ENCODE peak calls at places on chromosomes 13 and 19, in nine cellular contexts. O is lower leg skin, S is foreskin fibroblast, K is ovary, V is choroid plexus epithelial cell, T is left lung, H is right lobe of liver, Z is PC-3, G is breast epithelium. B is an unnamed sample.

GRCh38 chr13:36108342-36108741 is 22.8 kb downstream of the DCLK1 start:
- DNase-seq in V (no peak), H (no peak), S (no peak), G (no peak), O (no peak), T (no peak), K (no peak), Z (no peak), B (no peak)

GRCh38 chr13:59424661-59425060 is 739.1 kb downstream of the DIAPH3 start:
- DNase-seq in V (peak; percentile 71), H (no peak), O (no peak), T (no peak), G (no peak), K (no peak), Z (peak; percentile 40), S (no peak), B (no peak)

GRCh38 chr13:110390572-110390971 is 83.5 kb downstream of the COL4A2 start:
- DNase-seq in H (no peak), V (peak; percentile 90), S (peak; percentile 73), G (no peak), T (no peak), Z (peak; percentile 89), K (no peak), O (no peak), B (no peak)

GRCh38 chr19:28221736-28222135 is 991.2 kb downstream of the UQCRFS1 start:
- DNase-seq in V (no peak), G (no peak), Z (no peak), H (no peak), T (no peak), O (no peak), K (no peak), S (no peak), B (peak; percentile 48)

GRCh38 chr19:38234615-38235014 is 10.6 kb upstream of the DPF1 start:
- DNase-seq in G (no peak), S (no peak), K (no peak), Z (peak; percentile 30), O (no peak), H (no peak), T (no peak), V (no peak), B (no peak)

GRCh38 chr13:55403887-55404487 is 1736.7 kb upstream of the PRR20A start:
- DNase-seq in V (no peak), H (no peak), G (no peak), K (no peak), T (no peak), Z (no peak), O (no peak), S (no peak), B (no peak)

GRCh38 chr13:67223024-67223423 is 7.1 kb downstream of the PCDH9 start:
- DNase-seq in G (no peak), Z (peak; percentile 6), K (no peak), H (no peak), O (no peak), S (peak; percentile 28), V (peak; percentile 66), T (no peak), B (no peak)

GRCh38 chr13:76512676-76513277 is 373.4 kb downstream of the KCTD12 start:
- DNase-seq in V (peak; percentile 98), T (no peak), G (no peak), H (no peak), K (no peak), Z (peak; percentile 87), S (peak; percentile 91), O (no peak), B (peak; percentile 90)

GRCh38 chr13:113800576-113800926 is 41.5 kb downstream of the TMEM255B start:
- DNase-seq in G (no peak), Z (no peak), V (no peak), S (no peak), H (no peak), O (no peak), T (peak; percentile 29), K (peak; percentile 16), B (no peak)

GRCh38 chr19:35436477-35437141 is 11.4 kb upstream of the FFAR2 start:
- DNase-seq in S (peak; percentile 14), V (peak; percentile 40), H (no peak), T (peak; percentile 38), G (no peak), Z (peak; percentile 47), K (peak; percentile 46), O (peak; percentile 43), B (no peak)

GRCh38 chr13:42477588-42478190 is 96.3 kb upstream of the TNFSF11 start:
- DNase-seq in K (no peak), Z (no peak), V (peak; percentile 86), G (no peak), T (no peak), H (no peak), O (no peak), S (no peak), B (peak; percentile 24)

GRCh38 chr19:28472843-28473242 is 740.1 kb downstream of the UQCRFS1 start:
- DNase-seq in S (no peak), G (no peak), O (peak; percentile 18), T (peak; percentile 69), V (peak; percentile 32), Z (no peak), K (no peak), H (no peak), B (no peak)

DNA sequence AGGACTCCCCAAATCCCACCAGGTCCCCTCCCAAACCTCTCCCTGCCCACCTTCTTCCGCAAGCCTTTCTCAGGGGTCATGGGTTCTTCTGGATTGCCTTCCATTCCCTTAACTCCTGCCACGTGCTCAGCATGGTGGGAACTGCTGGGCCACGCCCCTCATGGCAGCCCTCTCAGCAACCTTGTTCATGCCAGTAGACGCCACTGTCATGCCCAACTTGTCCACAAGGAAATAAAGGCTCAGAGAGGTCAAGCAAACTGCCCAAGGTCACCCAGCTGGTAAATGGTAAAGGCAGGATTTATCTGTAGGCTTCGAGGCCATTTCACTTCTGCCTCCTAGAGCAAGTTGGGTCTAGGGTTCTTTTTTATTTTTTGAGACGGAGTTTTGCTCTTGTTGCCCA is 10.9 kb downstream of the PRAM1 start:
- DNase-seq in T (no peak), G (no peak), Z (no peak), H (peak; percentile 40), V (no peak), O (no peak), S (no peak), K (no peak), B (no peak)
- TF ChIP-seq CTCF in T (no peak), G (no peak), Z (no peak), H (no peak), V (no peak), O (no peak), S (no peak), K (no peak), B (peak; percentile 4)

GRCh38 chr19:17103177-17103576 is 27.6 kb downstream of the MYO9B start:
- DNase-seq in H (no peak), K (no peak), V (peak; percentile 41), Z (peak; percentile 58), T (no peak), S (no peak), O (no peak), G (no peak), B (no peak)

GRCh38 chr19:17101686-17102628 is 26.4 kb downstream of the MYO9B start:
- DNase-seq in G (no peak), S (no peak), Z (no peak), T (no peak), V (no peak), K (no peak), H (no peak), O (no peak), B (no peak)

GRCh38 chr19:17107546-17108452 is 32.2 kb downstream of the MYO9B start:
- DNase-seq in Z (peak; percentile 99), T (peak; percentile 86), K (peak; percentile 64), S (peak; percentile 99), G (peak; percentile 77), V (peak; percentile 89), O (peak; percentile 89), H (peak; percentile 70), B (peak; percentile 89)

GRCh38 chr19:17105548-17105947 is 30.0 kb downstream of the MYO9B start:
- DNase-seq in K (no peak), Z (no peak), H (no peak), O (no peak), V (no peak), T (no peak), G (no peak), S (no peak), B (no peak)

GRCh38 chr19:17104679-17105078 is 29.1 kb downstream of the MYO9B start:
- DNase-seq in S (no peak), Z (no peak), V (no peak), T (no peak), G (no peak), O (no peak), H (no peak), K (no peak), B (no peak)
- H3K4me3 ChIP-seq in S (no peak overlapping the region), Z (no peak overlapping the region), V (no peak overlapping the region), T (no peak overlapping the region), G (no peak overlapping the region), O (no peak overlapping the region), H (no peak overlapping the region), K (no peak overlapping the region), B (no peak overlapping the region)

DNA sequence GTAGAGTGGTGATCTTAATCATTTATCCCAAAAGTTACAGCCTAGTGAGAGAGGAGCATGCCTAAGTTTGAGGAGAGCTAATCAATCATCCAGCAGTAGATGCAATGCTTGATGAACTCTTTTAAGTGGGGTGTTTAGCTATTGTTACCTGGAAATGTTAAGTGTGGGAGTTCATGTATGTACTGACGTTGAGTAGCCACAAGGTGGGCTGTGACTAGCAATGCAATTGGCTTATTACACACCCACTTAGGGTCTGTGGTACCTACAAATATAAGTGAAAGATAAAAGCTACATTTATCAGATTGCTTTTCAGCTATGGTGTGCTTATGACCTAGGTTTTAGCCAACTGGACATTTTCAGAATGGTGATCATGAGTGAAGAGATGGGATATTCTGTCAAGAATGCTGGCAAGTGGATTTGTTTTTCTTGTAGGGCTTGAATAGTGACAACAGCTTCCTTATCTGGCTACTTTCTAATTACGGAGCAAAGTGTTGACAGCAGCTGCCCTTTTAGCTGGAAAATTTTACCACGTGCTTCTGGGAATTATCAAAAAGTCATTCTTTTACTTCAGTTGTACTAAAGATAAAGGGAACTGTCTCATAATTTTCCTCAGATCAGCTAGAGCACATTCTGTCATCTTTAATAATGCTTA is 170.6 kb downstream of the POSTN start:
- DNase-seq in H (no peak), G (no peak), O (no peak), V (no peak), S (no peak), K (no peak), T (no peak), Z (no peak), B (no peak)
- TF ChIP-seq CTCF in H (no peak), G (no peak), O (no peak), V (peak; percentile 9), S (no peak), K (no peak), T (no peak), Z (peak; percentile 20), B (no peak)

DNA sequence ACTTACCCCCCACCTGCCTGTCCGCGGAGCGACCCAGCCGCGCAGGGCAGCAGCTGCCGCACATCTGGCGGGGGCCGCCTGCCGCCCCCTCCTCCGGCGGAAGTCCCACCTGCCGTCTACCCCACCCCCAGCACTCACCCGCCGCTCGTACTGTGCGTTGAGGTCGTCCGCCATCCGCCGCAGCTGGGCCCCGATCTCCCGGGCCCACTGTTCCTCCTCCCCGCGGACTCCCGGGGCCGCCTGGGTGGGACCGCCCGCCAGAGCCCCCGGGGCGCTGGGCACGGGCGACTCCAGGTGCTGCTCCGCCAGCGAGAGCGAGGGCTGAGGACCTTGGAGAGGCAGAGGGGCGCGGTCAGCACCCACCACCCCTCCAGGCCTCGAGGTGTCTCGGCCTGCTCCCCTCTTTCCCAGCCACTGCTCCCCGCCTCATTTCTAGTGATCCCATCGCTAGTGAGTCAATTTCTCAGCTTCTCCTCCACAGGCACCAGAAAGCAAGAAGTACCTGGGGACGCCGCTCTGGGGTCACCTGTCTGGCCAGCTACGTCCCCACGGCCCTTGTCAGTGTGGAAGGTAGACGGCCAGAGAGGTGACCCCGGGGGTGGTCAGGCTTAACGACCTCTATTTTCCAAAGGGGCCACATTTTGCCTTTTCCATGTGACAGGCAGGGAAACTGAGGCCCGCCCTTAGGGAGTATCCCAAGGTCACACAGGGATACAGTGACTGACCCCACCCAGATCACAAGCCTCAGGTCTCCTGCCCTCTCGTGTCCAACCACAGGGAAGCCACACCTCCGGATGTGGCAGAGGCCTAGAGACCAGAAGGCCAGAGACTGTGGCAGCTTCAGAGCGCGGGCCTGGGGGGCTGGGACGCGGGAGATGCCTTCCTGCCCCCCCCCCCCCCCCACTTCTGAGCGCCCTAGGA is 4.3 kb downstream of the BBC3 start:
- DNase-seq in G (peak; percentile 77), O (peak; percentile 93), V (peak; percentile 74), H (peak; percentile 95), Z (peak; percentile 28), K (peak; percentile 69), T (peak; percentile 94), S (peak; percentile 80), B (no peak)
- H3K4me3 ChIP-seq in G (peak overlapping the region; percentile 99), O (peak overlapping the region; percentile 30), V (peak overlapping the region; percentile 97), H (peak overlapping the region; percentile 71), Z (peak overlapping the region; percentile 64), K (peak overlapping the region; percentile 64), T (peak overlapping the region; percentile 98), S (peak overlapping the region; percentile 62), B (peak overlapping the region; percentile 87)

B was measured in astrocyte of the cerebellum.